ENCODE peak calls at places on chromosomes 7 and 10, in nine cellular contexts. J is cardiac muscle cell, C is colonic mucosa, Z is upper lobe of right lung, W is NT2/D1, S is prostate gland, D is HCT116, M is left ventricle myocardium inferior, L is bronchial epithelial cell. B is an unnamed sample. For H3K36me3 and H3K27me3, the result is how much of the 10 kb centered on the place peaks cover.

GRCh38 chr7:104272767-104273384 is 55.5 kb upstream of the LHFPL3 start:
- DNase-seq in S (peak), Z (no peak), C (peak), W (peak), L (peak), J (peak), D (peak), M (no peak), B (peak)

GRCh38 chr10:117924820-117925219 is 121.9 kb downstream of the RAB11FIP2 start:
- DNase-seq in Z (no peak), W (no peak), D (no peak), M (no peak), C (no peak), J (no peak), S (no peak), L (no peak), B (no peak)

GRCh38 chr10:122587099-122587725 is 26.7 kb downstream of the DMBT1 start:
- DNase-seq in J (no peak), M (no peak), Z (no peak), W (no peak), L (no peak), D (no peak), S (no peak), C (no peak), B (no peak)

GRCh38 chr10:14412624-14413023 is 81.9 kb upstream of the FRMD4A start:
- DNase-seq in S (no peak), W (no peak), M (no peak), L (no peak), D (no peak), C (no peak), J (no peak), Z (no peak), B (no peak)

GRCh38 chr10:4527281-4527960 is 298.6 kb upstream of the AKR1E2 start:
- DNase-seq in C (no peak), D (no peak), W (no peak), Z (no peak), L (peak), J (no peak), M (no peak), S (no peak), B (no peak)

GRCh38 chr7:16708980-16709379 is 44.6 kb upstream of the TSPAN13 start:
- DNase-seq in J (peak), W (no peak), S (no peak), L (peak), D (no peak), M (no peak), Z (no peak), C (no peak), B (no peak)

GRCh38 chr10:106571216-106571954 is 593.1 kb downstream of the SORCS1 start:
- DNase-seq in L (peak), Z (no peak), M (no peak), J (peak), D (no peak), W (no peak), S (no peak), C (no peak), B (peak)

GRCh38 chr7:2403718-2404648 is 572 bp downstream of the CHST12 start:
- DNase-seq in M (peak), S (no peak), J (peak), L (no peak), Z (peak), W (no peak), D (no peak), C (peak), B (peak)

GRCh38 chr7:46486264-46487206 is 565.5 kb upstream of the IGFBP3 start:
- DNase-seq in M (peak), L (peak), W (no peak), Z (no peak), C (peak), D (no peak), S (no peak), J (peak), B (no peak)

GRCh38 chr7:31114593-31115343 is 62.7 kb downstream of the ADCYAP1R1 start:
- DNase-seq in W (peak), M (no peak), L (peak), J (peak), D (no peak), Z (no peak), C (no peak), S (no peak), B (no peak)

GRCh38 chr7:7569113-7569527 is 2.4 kb downstream of the MIOS start:
- DNase-seq in C (no peak), S (no peak), J (no peak), D (no peak), L (no peak), W (no peak), Z (no peak), M (no peak), B (no peak)

GRCh38 chr7:98394377-98394836 is 6.5 kb downstream of the BAIAP2L1 start:
- DNase-seq in L (peak), J (peak), D (peak), S (no peak), C (no peak), W (no peak), M (no peak), Z (no peak), B (no peak)

GRCh38 chr7:129781856-129782256 is 170.3 kb downstream of the NRF1 start:
- DNase-seq in D (no peak), C (no peak), M (no peak), L (no peak), Z (no peak), S (no peak), J (no peak), W (no peak), B (peak)

GRCh38 chr10:102322914-102323313 is 72.6 kb upstream of the NFKB2 start:
- DNase-seq in M (no peak), L (no peak), W (no peak), S (no peak), C (no peak), Z (no peak), J (no peak), D (no peak), B (no peak)

GRCh38 chr7:101390901-101391301 is 28.2 kb downstream of the COL26A1 start:
- DNase-seq in L (no peak), M (peak), S (no peak), Z (no peak), W (no peak), J (peak), C (no peak), D (no peak), B (peak)

GRCh38 chr10:78715435-78715834 is 353.3 kb upstream of the ZMIZ1 start:
- DNase-seq in S (no peak), D (no peak), J (no peak), L (no peak), W (no peak), C (no peak), M (no peak), Z (no peak), B (no peak)

GRCh38 chr7:108604685-108605077 is 35.0 kb downstream of the DNAJB9 start:
- DNase-seq in J (no peak), Z (no peak), C (no peak), D (no peak), L (no peak), S (no peak), W (no peak), M (no peak), B (no peak)

GRCh38 chr10:2791774-2792443 is 275.4 kb upstream of the PFKP start:
- DNase-seq in Z (no peak), W (no peak), C (no peak), L (no peak), J (no peak), D (no peak), S (no peak), M (no peak), B (no peak)

GRCh38 chr10:50623299-50624153 is at the start of gene SGMS1:
- DNase-seq in J (peak), D (peak), Z (peak), S (peak), L (peak), C (peak), M (peak), W (peak), B (peak)

GRCh38 chr10:71623986-71624291 is 95.6 kb downstream of the C10orf105 start:
- DNase-seq in C (no peak), S (no peak), M (no peak), L (no peak), D (no peak), W (no peak), Z (no peak), J (no peak), B (peak)

GRCh38 chr10:69861251-69862240 is 59.8 kb downstream of the COL13A1 start:
- DNase-seq in S (no peak), L (peak), M (no peak), C (no peak), D (peak), W (no peak), J (peak), Z (no peak), B (peak)

GRCh38 chr10:62050941-62051433 is 149.5 kb downstream of the ARID5B start:
- DNase-seq in C (no peak), J (peak), Z (no peak), M (peak), W (no peak), S (peak), D (peak), L (peak), B (no peak)

GRCh38 chr10:66836057-66836456 is 89.8 kb upstream of the LRRTM3 start:
- DNase-seq in L (peak), M (no peak), S (no peak), Z (no peak), D (no peak), W (no peak), J (peak), C (no peak), B (no peak)

GRCh38 chr7:16422917-16423316 is 1.6 kb upstream of the CRPPA start:
- DNase-seq in W (no peak), M (no peak), Z (no peak), S (no peak), L (no peak), D (no peak), C (no peak), J (no peak), B (peak)

GRCh38 chr10:86376852-86377796 is 10.5 kb upstream of the GRID1 start:
- DNase-seq in D (peak), J (peak), L (peak), Z (peak), S (peak), C (peak), W (no peak), M (peak), B (peak)

GRCh38 chr7:101553771-101554445 is 75.2 kb downstream of the MYL10 start:
- DNase-seq in S (no peak), L (no peak), D (no peak), M (no peak), J (no peak), C (no peak), Z (peak), W (no peak), B (peak)

GRCh38 chr7:80481196-80481884 is 30.5 kb downstream of the GNAT3 start:
- DNase-seq in M (no peak), D (no peak), C (no peak), L (peak), W (peak), S (no peak), J (no peak), Z (no peak), B (no peak)

GRCh38 chr7:100157334-100158228 is 942 bp downstream of the TRAPPC14 start:
- DNase-seq in D (no peak), M (no peak), W (no peak), L (peak), S (no peak), J (peak), Z (no peak), C (no peak), B (peak)

GRCh38 chr7:152847491-152847890 is 87.9 kb downstream of the ACTR3B start:
- DNase-seq in D (no peak), Z (no peak), J (no peak), W (no peak), C (no peak), S (no peak), M (no peak), L (no peak), B (no peak)

GRCh38 chr7:111535142-111535541 is 27.1 kb downstream of the IMMP2L start:
- DNase-seq in S (no peak), J (no peak), C (no peak), D (no peak), W (no peak), M (no peak), L (no peak), Z (no peak), B (no peak)

GRCh38 chr10:30437039-30437781 is 3.2 kb downstream of the MAP3K8 start:
- DNase-seq in Z (no peak), S (no peak), C (no peak), W (no peak), M (no peak), J (peak), D (no peak), L (peak), B (no peak)

GRCh38 chr7:69603937-69604494 is 5.7 kb downstream of the AUTS2 start:
- DNase-seq in L (no peak), M (no peak), S (no peak), Z (no peak), D (no peak), J (no peak), W (no peak), C (no peak), B (no peak)

DNA sequence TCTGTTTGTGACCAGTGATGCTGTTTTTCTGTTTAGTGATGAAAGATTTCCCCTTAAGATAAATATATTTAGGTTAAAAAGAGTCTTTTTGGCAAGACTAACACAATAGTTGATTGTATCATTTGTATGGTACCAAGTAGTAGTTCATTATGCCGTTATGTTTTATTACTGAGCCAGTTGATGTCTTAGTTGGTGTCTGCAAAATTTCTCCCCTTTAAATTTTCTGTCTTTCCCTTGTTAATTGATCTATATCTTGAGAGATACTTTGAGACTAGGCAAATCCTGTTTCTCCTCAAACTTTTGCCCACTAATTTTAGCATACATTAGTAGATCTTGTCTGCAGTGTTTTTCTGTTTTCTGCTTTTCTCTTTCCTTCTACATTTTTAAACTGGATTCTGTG is 21.7 kb downstream of the UBE3C start:
- DNase-seq in Z (no peak), L (no peak), M (no peak), D (no peak), S (no peak), C (no peak), W (no peak), J (no peak), B (no peak)
- H3K36me3 ChIP-seq in Z (under half), L (under half), M (under half), D (under half), S (under half), C (under half), W (under half), J (under half), B (under half)

GRCh38 chr7:307970-308369 is 18.0 kb downstream of the FOXL3 start:
- DNase-seq in C (no peak), M (no peak), S (no peak), W (no peak), J (no peak), D (no peak), L (no peak), Z (no peak), B (no peak)
- H3K27me3 ChIP-seq in C (under half), M (under half), S (under half), W (under half), J (under half), D (under half), L (under half), Z (under half), B (under half)

GRCh38 chr10:72885953-72886352 is 7.6 kb upstream of the OIT3 start:
- DNase-seq in D (no peak), W (no peak), M (no peak), L (no peak), J (no peak), Z (no peak), S (no peak), C (no peak), B (no peak)

GRCh38 chr10:72883861-72884260 is 9.7 kb upstream of the OIT3 start:
- DNase-seq in L (peak), C (no peak), J (no peak), S (no peak), D (no peak), M (no peak), Z (no peak), W (no peak), B (no peak)

GRCh38 chr10:72889391-72889831 is 4.1 kb upstream of the OIT3 start:
- DNase-seq in Z (no peak), D (no peak), W (no peak), J (peak), S (peak), C (no peak), M (no peak), L (peak), B (no peak)

GRCh38 chr10:72888151-72888638 is 5.3 kb upstream of the OIT3 start:
- DNase-seq in L (no peak), M (no peak), S (no peak), Z (no peak), J (no peak), W (no peak), C (no peak), D (no peak), B (no peak)

GRCh38 chr10:72886596-72887522 is 6.7 kb upstream of the OIT3 start:
- DNase-seq in J (peak), M (no peak), D (no peak), C (no peak), Z (no peak), L (peak), S (no peak), W (peak), B (peak)
- H3K4me3 ChIP-seq in J (no peak), M (peak), D (no peak), C (no peak), Z (peak), L (no peak), S (no peak), W (no peak), B (no peak)

GRCh38 chr7:137893143-137893742 is 46.5 kb upstream of the DGKI start:
- DNase-seq in Z (no peak), W (no peak), D (no peak), M (no peak), S (no peak), L (no peak), J (no peak), C (no peak), B (no peak)
- H3K36me3 ChIP-seq in Z (half or more), W (under half), D (under half), M (under half), S (under half), L (under half), J (under half), C (under half), B (under half)

DNA sequence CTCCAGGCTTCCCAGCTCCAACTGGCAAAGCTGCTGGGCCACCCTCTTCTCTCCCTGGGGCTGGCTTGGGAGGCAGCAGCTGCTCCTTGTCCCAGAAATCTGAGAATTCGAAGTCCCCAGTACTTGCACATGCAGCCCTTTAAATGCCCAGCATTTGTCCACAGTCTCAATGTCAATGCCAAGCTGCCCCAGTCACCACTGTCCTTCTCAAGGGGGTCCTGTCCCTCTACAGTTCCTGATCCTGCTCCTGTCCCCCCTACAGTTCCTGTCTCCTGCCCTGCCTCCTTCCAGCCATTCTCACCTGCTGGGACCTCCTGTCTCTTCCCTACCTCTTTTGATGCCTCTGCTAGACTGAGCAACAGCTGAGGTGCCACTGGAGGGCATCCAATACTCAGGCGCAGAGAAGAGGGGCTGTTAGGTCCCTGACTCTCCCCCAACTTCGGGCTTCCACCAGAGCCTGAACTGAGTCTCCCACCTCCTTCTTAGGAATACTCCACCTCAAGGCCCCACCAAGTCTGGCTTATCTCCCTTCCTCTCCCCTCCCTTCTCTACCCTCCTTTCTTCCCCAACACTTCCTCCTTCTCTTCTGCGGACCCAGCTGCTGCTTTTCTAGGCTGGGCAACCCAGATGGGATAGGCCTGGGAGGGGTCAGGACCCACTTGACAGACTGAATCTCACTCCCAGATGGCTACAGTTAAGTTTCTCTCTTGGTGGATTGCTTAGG is 4.7 kb upstream of the HOXA11 start:
- DNase-seq in D (no peak), W (no peak), L (no peak), C (no peak), Z (peak), M (no peak), S (peak), J (no peak), B (no peak)
- H3K27me3 ChIP-seq in D (under half), W (half or more), L (half or more), C (under half), Z (half or more), M (half or more), S (under half), J (half or more), B (half or more)

GRCh38 chr10:124075116-124075955 is 18.1 kb downstream of the CHST15 start:
- DNase-seq in M (no peak), L (no peak), W (no peak), J (no peak), C (no peak), D (no peak), Z (no peak), S (no peak), B (peak)
- H3K4me3 ChIP-seq in M (no peak), L (no peak), W (no peak), J (no peak), C (no peak), D (no peak), Z (no peak), S (no peak), B (no peak)

GRCh38 chr10:93667795-93668194 is 34.6 kb downstream of the FRA10AC1 start:
- DNase-seq in W (no peak), D (no peak), C (no peak), Z (no peak), S (no peak), J (no peak), M (no peak), L (no peak), B (no peak)
- H3K36me3 ChIP-seq in W (under half), D (under half), C (under half), Z (half or more), S (under half), J (under half), M (half or more), L (under half), B (under half)

GRCh38 chr10:97731346-97732051 is 5.4 kb upstream of the ZFYVE27 start:
- DNase-seq in L (peak), S (peak), J (peak), M (no peak), Z (no peak), C (peak), W (no peak), D (no peak), B (peak)
- H3K27me3 ChIP-seq in L (under half), S (under half), J (under half), M (under half), Z (under half), C (under half), W (under half), D (under half), B (under half)

GRCh38 chr7:39458346-39458745 is 107.9 kb upstream of the YAE1 start:
- DNase-seq in S (no peak), Z (no peak), J (no peak), M (no peak), C (peak), W (no peak), D (no peak), L (no peak), B (no peak)
- H3K4me3 ChIP-seq in S (no peak), Z (peak), J (no peak), M (peak), C (peak), W (no peak), D (no peak), L (no peak), B (no peak)

GRCh38 chr10:103614511-103615158 is 121.1 kb downstream of the NEURL1 start:
- DNase-seq in D (no peak), Z (no peak), W (no peak), C (no peak), S (no peak), J (no peak), L (no peak), M (no peak), B (no peak)

GRCh38 chr10:103610921-103611511 is 117.5 kb downstream of the NEURL1 start:
- DNase-seq in C (no peak), S (no peak), J (no peak), L (no peak), D (no peak), W (no peak), M (no peak), Z (no peak), B (no peak)

GRCh38 chr10:103613616-103614015 is 120.1 kb downstream of the NEURL1 start:
- DNase-seq in D (no peak), C (no peak), S (no peak), L (no peak), M (no peak), Z (no peak), W (no peak), J (no peak), B (no peak)

GRCh38 chr10:103610083-103610472 is 116.6 kb downstream of the NEURL1 start:
- DNase-seq in C (no peak), L (no peak), S (no peak), Z (no peak), J (no peak), D (no peak), M (no peak), W (no peak), B (no peak)

GRCh38 chr10:103612462-103613365 is 119.2 kb downstream of the NEURL1 start:
- DNase-seq in Z (no peak), S (no peak), C (no peak), L (peak), M (no peak), W (no peak), D (no peak), J (peak), B (no peak)
- H3K36me3 ChIP-seq in Z (under half), S (under half), C (under half), L (half or more), M (half or more), W (half or more), D (under half), J (under half), B (under half)